ENCODE peak calls at places on chromosomes 4 and X, in six cellular contexts. T, N, W, H, Q and O are unnamed samples.

GRCh38 chr4:10186228-10187214 is 69.9 kb upstream of the WDR1 start:
- DNase-seq in N (peak), Q (no peak), H (peak), W (no peak), T (no peak), O (no peak)

GRCh38 chr4:114879916-114880315 is 233.5 kb downstream of the NDST4 start:
- DNase-seq in H (no peak), W (no peak), T (no peak), N (no peak), Q (no peak), O (no peak)

GRCh38 chr4:54767376-54767775 is 109.6 kb downstream of the KIT start:
- DNase-seq in W (no peak), T (no peak), N (no peak), H (no peak), Q (no peak), O (no peak)

GRCh38 chr4:150385606-150386005 is 196.3 kb upstream of the MAB21L2 start:
- DNase-seq in H (peak), W (peak), Q (no peak), T (no peak), N (peak), O (no peak)

GRCh38 chrX:153875391-153876111 is 10.4 kb downstream of the L1CAM start:
- DNase-seq in N (peak), T (no peak), Q (no peak), W (no peak), H (peak), O (peak)

GRCh38 chr4:153790962-153791551 is 2.2 kb upstream of the SFRP2 start:
- DNase-seq in Q (no peak), T (no peak), H (no peak), W (no peak), N (no peak), O (peak)

GRCh38 chrX:144592036-144592435 is 655.3 kb upstream of the SPANXN1 start:
- DNase-seq in H (no peak), N (no peak), T (no peak), W (no peak), Q (no peak), O (no peak)

GRCh38 chrX:34764842-34765241 is 107.8 kb upstream of the TMEM47 start:
- DNase-seq in N (no peak), T (no peak), H (no peak), Q (no peak), W (no peak), O (no peak)

GRCh38 chrX:25226151-25226550 is 210.4 kb upstream of the ARX start:
- DNase-seq in Q (no peak), T (no peak), W (no peak), N (no peak), H (no peak), O (no peak)

GRCh38 chr4:155510771-155511170 is 134.0 kb upstream of the MAP9 start:
- DNase-seq in H (no peak), T (no peak), N (no peak), Q (no peak), W (no peak), O (no peak)

GRCh38 chrX:16665089-16665488 is 15.1 kb downstream of the S100G start:
- DNase-seq in N (no peak), Q (no peak), H (no peak), T (no peak), W (peak), O (no peak)

GRCh38 chrX:2690856-2691542 is at the start of gene CD99:
- DNase-seq in H (peak), N (peak), Q (peak), W (peak), T (peak), O (peak)

GRCh38 chr4:184538023-184538599 is 63.8 kb upstream of the IRF2 start:
- DNase-seq in Q (peak), H (peak), N (peak), W (peak), T (peak), O (peak)

GRCh38 chr4:148514041-148514440 is 71.8 kb upstream of the NR3C2 start:
- DNase-seq in T (no peak), H (no peak), N (no peak), W (peak), Q (no peak), O (no peak)

GRCh38 chr4:186201535-186202230 is 10.3 kb downstream of the CYP4V2 start:
- DNase-seq in T (no peak), H (peak), Q (peak), W (peak), N (peak), O (peak)

GRCh38 chr4:89939994-89940393 is 45.3 kb downstream of the MMRN1 start:
- DNase-seq in W (no peak), N (no peak), Q (no peak), H (no peak), T (no peak), O (no peak)

GRCh38 chrX:34881671-34882070 is 60.9 kb upstream of the FAM47B start:
- DNase-seq in W (no peak), N (no peak), T (no peak), Q (no peak), H (no peak), O (no peak)

GRCh38 chr4:155972098-155972497 is 18.4 kb upstream of the CTSO start:
- DNase-seq in Q (no peak), N (peak), W (peak), T (peak), H (peak), O (no peak)

GRCh38 chr4:108982359-108982758 is 219.5 kb upstream of the ETNPPL start:
- DNase-seq in N (no peak), Q (no peak), T (no peak), H (no peak), W (no peak), O (no peak)

GRCh38 chrX:79524642-79525041 is 157.5 kb upstream of the ITM2A start:
- DNase-seq in Q (no peak), H (no peak), W (no peak), N (peak), T (no peak), O (no peak)

GRCh38 chr4:25904748-25905082 is 9.3 kb upstream of the SMIM20 start:
- DNase-seq in W (no peak), N (no peak), Q (no peak), T (no peak), H (no peak), O (no peak)
- TF ChIP-seq BHLHE40 in W (no peak), N (no peak), Q (no peak), T (no peak), H (no peak), O (no peak)

DNA sequence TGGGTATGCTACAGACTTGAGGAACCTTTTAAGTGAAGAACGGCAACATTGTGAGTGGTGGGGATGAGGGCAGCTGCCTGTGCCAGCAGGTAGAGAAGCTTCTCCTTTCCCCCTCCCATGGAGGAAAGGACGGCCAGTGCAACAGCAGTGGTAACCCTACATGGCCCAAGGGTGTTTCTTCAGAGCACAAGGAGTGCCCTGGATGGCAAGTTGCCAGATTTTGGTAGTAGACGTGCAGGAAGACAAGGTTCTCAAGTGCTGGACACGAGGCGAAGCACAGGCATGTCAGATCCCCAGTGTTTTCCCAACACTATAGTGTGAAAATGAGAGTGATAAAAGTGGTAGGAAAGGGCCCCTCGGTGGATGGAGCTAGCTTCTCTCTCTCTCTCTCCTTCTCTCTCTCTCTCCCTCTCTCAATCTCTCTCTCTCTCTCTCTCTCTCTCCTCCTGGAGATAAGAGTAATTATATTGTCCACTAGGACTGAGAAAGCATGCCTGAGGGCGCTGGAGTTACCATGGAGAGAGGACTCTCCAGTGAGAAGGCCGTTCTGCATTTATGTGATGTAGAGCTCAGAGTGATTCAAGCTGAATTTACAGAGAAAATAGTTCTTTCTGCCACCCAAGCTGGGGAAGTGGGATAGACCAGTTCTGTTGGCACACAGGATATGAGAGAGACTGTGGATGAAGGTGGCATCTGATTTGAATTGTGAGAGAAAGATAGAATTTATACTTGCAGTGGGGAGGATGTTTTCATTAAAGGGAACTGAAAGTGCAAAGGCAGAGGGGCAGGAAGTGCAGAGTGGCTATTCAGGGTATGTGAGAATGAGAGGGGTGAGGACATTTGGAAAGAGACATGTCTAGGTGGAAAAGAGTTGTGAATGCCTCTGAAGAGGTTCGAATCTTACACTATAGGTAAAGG is 25.6 kb upstream of the TRPC3 start:
- DNase-seq in H (no peak), N (no peak), T (peak), Q (no peak), W (peak), O (peak)
- TF ChIP-seq BHLHE40 in H (no peak), N (no peak), T (no peak), Q (no peak), W (no peak), O (no peak)

GRCh38 chr4:102525099-102525498 is 23.9 kb downstream of the NFKB1 start:
- DNase-seq in N (no peak), Q (no peak), T (no peak), W (peak), H (no peak), O (no peak)
- TF ChIP-seq BHLHE40 in N (no peak), Q (no peak), T (no peak), W (no peak), H (no peak), O (no peak)

DNA sequence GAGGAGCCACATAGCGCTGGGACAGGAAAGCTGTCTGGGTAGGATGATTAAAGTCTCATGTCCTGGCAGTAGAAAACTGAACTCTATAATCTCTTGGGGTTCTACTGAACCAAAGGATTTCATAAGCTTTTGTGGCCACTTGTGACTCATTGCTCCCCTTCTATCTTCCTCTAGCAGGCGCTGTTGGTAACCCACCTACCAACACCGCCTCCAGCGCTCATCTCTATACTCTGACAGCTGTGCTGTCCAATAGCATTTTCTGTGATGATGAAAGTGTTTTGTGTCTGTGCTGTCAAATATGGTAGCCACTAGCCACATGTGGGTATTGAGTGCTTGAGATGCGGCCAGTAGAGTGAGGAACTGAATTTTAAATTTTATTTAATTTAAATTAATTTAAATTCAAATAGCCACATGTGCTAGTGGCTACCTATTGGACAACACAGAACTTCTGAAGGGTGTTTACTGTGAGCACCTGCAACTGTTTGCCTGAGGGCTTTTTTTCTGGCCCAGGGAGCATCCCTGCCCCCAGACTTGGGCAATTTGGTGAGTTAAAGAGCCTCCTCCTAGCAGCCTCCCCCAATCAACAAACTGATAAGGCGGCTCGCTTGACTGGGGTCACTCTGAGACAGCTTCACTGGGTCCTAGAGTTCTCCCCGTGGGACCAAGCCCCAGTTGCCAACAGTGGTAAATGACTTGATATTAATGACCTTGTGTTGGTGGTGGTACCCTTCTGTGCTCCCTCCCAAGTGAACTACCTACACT is 169.2 kb upstream of the ATP6AP2 start:
- DNase-seq in H (peak), N (no peak), Q (peak), T (no peak), W (no peak), O (no peak)
- TF ChIP-seq BHLHE40 in H (no peak), N (no peak), Q (no peak), T (no peak), W (no peak), O (no peak)